ENCODE peak calls at places on chromosomes 3 and 15, in four cellular contexts. One of them, this sample, is unnamed.

GRCh38 chr3:142929109-142929508 is 34.4 kb downstream of the PAQR9 start:
- DNase-seq in K562: peak
- DNase-seq in IMR-90: peak
- DNase-seq in GM12878: no peak
- DNase-seq in this sample: peak

GRCh38 chr3:38039101-38039898 is at the start of gene DLEC1:
- DNase-seq in K562: peak
- DNase-seq in IMR-90: peak
- DNase-seq in GM12878: no peak
- DNase-seq in this sample: peak

GRCh38 chr3:173719585-173719984 is 322.0 kb downstream of the NLGN1 start:
- DNase-seq in K562: no peak
- DNase-seq in IMR-90: no peak
- DNase-seq in GM12878: no peak
- DNase-seq in this sample: no peak

GRCh38 chr3:81732642-81733041 is 28.8 kb downstream of the GBE1 start:
- DNase-seq in K562: no peak
- DNase-seq in IMR-90: no peak
- DNase-seq in GM12878: no peak
- DNase-seq in this sample: no peak

GRCh38 chr3:50170689-50171088 is 15.6 kb downstream of the SEMA3F start:
- DNase-seq in K562: peak
- DNase-seq in IMR-90: peak
- DNase-seq in GM12878: no peak
- DNase-seq in this sample: peak

GRCh38 chr3:184604039-184604955 is 42.7 kb downstream of the EPHB3 start:
- DNase-seq in K562: peak
- DNase-seq in IMR-90: no peak
- DNase-seq in GM12878: no peak
- DNase-seq in this sample: no peak

GRCh38 chr3:143182861-143183667 is 63.5 kb downstream of the CHST2 start:
- DNase-seq in K562: no peak
- DNase-seq in IMR-90: no peak
- DNase-seq in GM12878: no peak
- DNase-seq in this sample: no peak

GRCh38 chr3:189985938-189986337 is 134.8 kb downstream of the P3H2 start:
- DNase-seq in K562: no peak
- DNase-seq in IMR-90: peak
- DNase-seq in GM12878: no peak
- DNase-seq in this sample: no peak

GRCh38 chr15:57305009-57305408 is 71.3 kb upstream of the CGNL1 start:
- DNase-seq in K562: no peak
- DNase-seq in IMR-90: no peak
- DNase-seq in GM12878: no peak
- DNase-seq in this sample: no peak

GRCh38 chr15:52005748-52006701 is 13.0 kb upstream of the MAPK6 start:
- DNase-seq in K562: no peak
- DNase-seq in IMR-90: peak
- DNase-seq in GM12878: peak
- DNase-seq in this sample: peak

GRCh38 chr15:33448961-33449611 is 138.3 kb downstream of the RYR3 start:
- DNase-seq in K562: no peak
- DNase-seq in IMR-90: no peak
- DNase-seq in GM12878: no peak
- DNase-seq in this sample: no peak

GRCh38 chr3:42161050-42161935 is 70.1 kb downstream of the TRAK1 start:
- DNase-seq in K562: no peak
- DNase-seq in IMR-90: peak
- DNase-seq in GM12878: no peak
- DNase-seq in this sample: peak

GRCh38 chr3:193946945-193947344 is 189.0 kb upstream of the HES1 start:
- DNase-seq in K562: no peak
- DNase-seq in IMR-90: no peak
- DNase-seq in GM12878: no peak
- DNase-seq in this sample: no peak

GRCh38 chr3:3145831-3146230 is 19.1 kb downstream of the TRNT1 start:
- DNase-seq in K562: no peak
- DNase-seq in IMR-90: peak
- DNase-seq in GM12878: no peak
- DNase-seq in this sample: no peak

GRCh38 chr15:89760303-89761008 is 9.4 kb upstream of the MESP1 start:
- DNase-seq in K562: peak
- DNase-seq in IMR-90: peak
- DNase-seq in GM12878: no peak
- DNase-seq in this sample: peak

GRCh38 chr3:54822206-54822605 is 105.7 kb downstream of the LRTM1 start:
- DNase-seq in K562: no peak
- DNase-seq in IMR-90: peak
- DNase-seq in GM12878: no peak
- DNase-seq in this sample: no peak

GRCh38 chr3:30689202-30689641 is 82.8 kb downstream of the TGFBR2 start:
- DNase-seq in K562: no peak
- DNase-seq in IMR-90: peak
- DNase-seq in GM12878: no peak
- DNase-seq in this sample: peak

GRCh38 chr15:40441736-40442531 is 1.2 kb downstream of the BAHD1 start:
- DNase-seq in K562: peak
- DNase-seq in IMR-90: no peak
- DNase-seq in GM12878: no peak
- DNase-seq in this sample: peak

GRCh38 chr15:100215031-100215842 is 126.5 kb downstream of the ADAMTS17 start:
- DNase-seq in K562: no peak
- DNase-seq in IMR-90: no peak
- DNase-seq in GM12878: no peak
- DNase-seq in this sample: no peak

GRCh38 chr3:112640333-112640863 is 545 bp downstream of the CCDC80 start:
- DNase-seq in K562: no peak
- DNase-seq in IMR-90: peak
- DNase-seq in GM12878: no peak
- DNase-seq in this sample: peak

GRCh38 chr3:16506884-16507409 is 6.6 kb downstream of the RFTN1 start:
- DNase-seq in K562: no peak
- DNase-seq in IMR-90: no peak
- DNase-seq in GM12878: no peak
- DNase-seq in this sample: no peak

GRCh38 chr3:61589856-61590255 is 28.5 kb downstream of the PTPRG start:
- DNase-seq in K562: no peak
- DNase-seq in IMR-90: peak
- DNase-seq in GM12878: no peak
- DNase-seq in this sample: no peak

GRCh38 chr3:104437891-104438290 is 928.8 kb upstream of the ALCAM start:
- DNase-seq in K562: no peak
- DNase-seq in IMR-90: peak
- DNase-seq in GM12878: no peak
- DNase-seq in this sample: no peak

GRCh38 chr3:129756871-129757270 is 136.6 kb downstream of the TMCC1 start:
- DNase-seq in K562: no peak
- DNase-seq in IMR-90: peak
- DNase-seq in GM12878: no peak
- DNase-seq in this sample: peak

GRCh38 chr3:146777941-146778340 is 172.8 kb upstream of the PLSCR5 start:
- DNase-seq in K562: no peak
- DNase-seq in IMR-90: no peak
- DNase-seq in GM12878: no peak
- DNase-seq in this sample: no peak

GRCh38 chr3:16423298-16423697 is 90.2 kb downstream of the RFTN1 start:
- DNase-seq in K562: no peak
- DNase-seq in IMR-90: no peak
- DNase-seq in GM12878: no peak
- DNase-seq in this sample: no peak

GRCh38 chr15:29888651-29889050 is 66.4 kb upstream of the TJP1 start:
- DNase-seq in K562: no peak
- DNase-seq in IMR-90: peak
- DNase-seq in GM12878: no peak
- DNase-seq in this sample: no peak

GRCh38 chr3:150469031-150469930 is 61.2 kb downstream of the TSC22D2 start:
- DNase-seq in K562: peak
- DNase-seq in IMR-90: peak
- DNase-seq in GM12878: no peak
- DNase-seq in this sample: peak

GRCh38 chr3:194275231-194275671 is 75.9 kb downstream of the CPN2 start:
- DNase-seq in K562: no peak
- DNase-seq in IMR-90: no peak
- DNase-seq in GM12878: no peak
- DNase-seq in this sample: peak

GRCh38 chr3:188202358-188203138 is 48.6 kb downstream of the LPP start:
- DNase-seq in K562: peak
- DNase-seq in IMR-90: no peak
- DNase-seq in GM12878: no peak
- DNase-seq in this sample: no peak

GRCh38 chr3:161028485-161029018 is 76.6 kb downstream of the B3GALNT1 start:
- DNase-seq in K562: no peak
- DNase-seq in IMR-90: no peak
- DNase-seq in GM12878: no peak
- DNase-seq in this sample: no peak

GRCh38 chr3:3316523-3316922 is 137.0 kb upstream of the CRBN start:
- DNase-seq in K562: no peak
- DNase-seq in IMR-90: no peak
- DNase-seq in GM12878: no peak
- DNase-seq in this sample: no peak

GRCh38 chr3:118932822-118933558 is 101.7 kb downstream of the IGSF11 start:
- DNase-seq in K562: no peak
- DNase-seq in IMR-90: no peak
- DNase-seq in GM12878: no peak
- DNase-seq in this sample: no peak

GRCh38 chr3:122560680-122561079 is 3.4 kb downstream of the PARP9 start:
- DNase-seq in K562: peak
- DNase-seq in IMR-90: peak
- DNase-seq in GM12878: peak
- DNase-seq in this sample: peak

DNA sequence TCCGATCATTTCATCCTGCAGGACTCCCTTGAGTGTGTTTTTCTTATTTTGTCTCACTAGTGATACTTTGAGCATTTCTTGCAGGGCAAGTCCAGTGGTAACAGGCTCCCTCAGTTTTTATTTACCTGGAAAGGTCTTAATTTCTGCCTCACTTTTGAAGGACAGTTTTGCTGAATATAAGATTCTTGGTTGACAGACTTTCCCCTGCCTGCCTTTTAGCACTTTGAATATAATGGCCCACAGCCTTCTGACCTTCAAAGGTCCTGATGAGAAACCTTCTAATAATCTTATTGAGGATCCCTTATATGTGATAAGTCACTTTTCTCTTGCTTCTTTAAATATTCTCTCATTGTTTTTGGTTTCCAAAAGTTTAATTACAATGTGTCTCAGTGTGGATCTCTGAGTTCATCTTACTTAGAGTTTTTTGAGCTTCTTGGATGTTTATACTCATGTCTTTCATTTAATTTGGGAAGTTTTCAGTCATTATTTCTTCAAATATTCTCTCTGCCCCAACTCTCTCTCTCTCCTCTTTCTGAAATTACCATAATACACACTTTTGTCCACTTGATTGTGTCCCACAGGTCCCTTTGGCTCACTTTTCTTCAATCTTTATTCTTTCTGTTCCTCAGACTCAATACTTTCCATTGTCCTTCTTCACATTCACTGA is 36.3 kb upstream of the ARIH1 start:
- DNase-seq in K562: no peak
- DNase-seq in IMR-90: no peak
- DNase-seq in GM12878: no peak
- DNase-seq in this sample: no peak
- TF ChIP-seq POLR2A in K562: no peak
- TF ChIP-seq POLR2A in IMR-90: no peak
- TF ChIP-seq POLR2A in GM12878: no peak
- TF ChIP-seq POLR2A in this sample: no peak

GRCh38 chr3:66335671-66336070 is 114.9 kb downstream of the SLC25A26 start:
- DNase-seq in K562: no peak
- DNase-seq in IMR-90: no peak
- DNase-seq in GM12878: no peak
- DNase-seq in this sample: no peak
- H3K9ac ChIP-seq in K562: no peak
- H3K9ac ChIP-seq in IMR-90: no peak
- H3K9ac ChIP-seq in GM12878: no peak
- H3K9ac ChIP-seq in this sample: peak

DNA sequence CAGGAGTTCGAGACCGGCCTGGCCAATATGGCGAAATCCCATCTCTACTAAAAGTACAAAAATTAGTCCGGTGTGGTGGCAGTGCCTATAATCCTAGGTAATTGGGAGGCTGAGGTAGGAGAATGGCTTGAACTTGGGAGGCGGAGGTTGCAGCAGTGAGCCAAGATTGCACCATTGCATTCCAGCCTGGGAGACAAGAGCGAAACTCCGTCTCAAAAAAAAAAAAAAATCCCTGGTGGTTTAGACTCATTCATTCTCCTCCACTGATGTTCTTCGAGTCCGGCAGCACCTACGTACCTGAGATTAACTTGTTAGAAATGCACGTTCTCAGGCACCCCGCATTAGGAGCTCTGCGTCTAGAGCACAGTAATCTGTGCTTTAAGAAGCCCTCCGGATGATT is 3.7 kb downstream of the MCTP2 start:
- DNase-seq in K562: no peak
- DNase-seq in IMR-90: no peak
- DNase-seq in GM12878: no peak
- DNase-seq in this sample: no peak
- TF ChIP-seq FOS in K562: no peak
- TF ChIP-seq FOS in IMR-90: no peak
- TF ChIP-seq FOS in GM12878: no peak
- TF ChIP-seq FOS in this sample: no peak

GRCh38 chr15:96354731-96355560 is 24.4 kb downstream of the NR2F2 start:
- DNase-seq in K562: no peak
- DNase-seq in IMR-90: peak
- DNase-seq in GM12878: no peak
- DNase-seq in this sample: peak
- TF ChIP-seq POLR2A in K562: no peak
- TF ChIP-seq POLR2A in IMR-90: no peak
- TF ChIP-seq POLR2A in GM12878: no peak
- TF ChIP-seq POLR2A in this sample: no peak

DNA sequence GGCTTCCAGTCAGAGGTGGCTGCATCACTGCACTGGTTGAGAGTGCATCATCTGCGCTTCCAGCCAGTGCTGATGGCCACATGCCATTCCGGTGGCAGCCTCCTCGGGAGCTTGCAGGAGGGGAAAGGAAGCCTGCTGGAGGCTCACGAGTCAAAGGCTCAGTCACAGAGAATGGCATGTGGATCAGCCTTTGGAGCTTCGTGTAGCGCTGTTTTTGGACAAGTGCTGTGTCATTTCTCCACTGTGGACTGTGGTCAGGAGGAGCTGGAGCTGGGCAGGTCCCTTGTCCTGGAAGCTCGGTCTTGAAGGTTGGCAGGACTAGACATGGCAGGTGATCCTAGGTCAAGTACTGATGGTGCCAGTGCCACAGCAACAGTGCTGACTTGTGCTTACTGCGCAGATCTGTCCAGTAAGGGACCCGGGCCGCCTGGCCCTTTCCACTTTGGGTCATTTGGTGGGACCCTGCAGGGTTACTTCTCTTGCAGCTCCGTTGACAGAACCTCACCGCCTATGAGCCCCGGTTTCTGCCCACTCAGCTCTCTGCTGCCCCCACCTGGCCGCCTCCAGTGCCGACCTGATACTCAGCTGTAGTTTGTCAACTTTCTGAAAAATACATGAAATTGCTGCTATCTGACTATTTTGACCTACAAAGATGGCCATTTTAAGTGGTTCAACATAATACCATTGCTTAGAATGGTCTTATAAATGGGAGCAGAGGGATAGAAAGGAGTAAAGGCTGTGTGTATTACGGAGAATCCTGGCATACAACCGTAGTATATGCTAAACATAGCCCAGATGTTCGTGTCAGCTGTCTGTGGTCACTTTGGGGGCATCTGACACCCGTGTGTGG is 27.6 kb upstream of the TRPM1 start:
- DNase-seq in K562: peak
- DNase-seq in IMR-90: peak
- DNase-seq in GM12878: no peak
- DNase-seq in this sample: peak
- H3K9ac ChIP-seq in K562: no peak
- H3K9ac ChIP-seq in IMR-90: no peak
- H3K9ac ChIP-seq in GM12878: no peak
- H3K9ac ChIP-seq in this sample: no peak

This sample was measured in endothelial cell of umbilical vein.